ENCODE peak calls at places on chromosomes 16 and 17, in seven cellular contexts. M is DMS153; Q is lower leg skin; Z is MV-4-11; K is RPMI8226; B is naive thymus-derived CD4-positive, alpha-beta T cell; J is astrocyte of the cerebellum. G is an unnamed sample.

GRCh38 chr16:69188716-69189115 is 1.8 kb downstream of the SNTB2 start:
- DNase-seq in M (no peak), Q (no peak), Z (no peak), K (no peak), B (no peak), J (no peak), G (no peak)

GRCh38 chr17:55295411-55296170 is 30.8 kb downstream of the HLF start:
- DNase-seq in M (no peak), Q (no peak), Z (peak; percentile 7), K (peak; percentile 60), B (peak; percentile 42), J (peak; percentile 27), G (peak; percentile 7)

GRCh38 chr16:2515180-2515803 is 1.5 kb downstream of the ATP6V0C start:
- DNase-seq in M (no peak), Q (no peak), Z (peak; percentile 49), K (no peak), B (no peak), J (no peak), G (no peak)

GRCh38 chr17:37478187-37478586 is 11.5 kb upstream of the DUSP14 start:
- DNase-seq in M (no peak), Q (peak; percentile 93), Z (peak; percentile 41), K (no peak), B (no peak), J (no peak), G (no peak)

GRCh38 chr16:69626256-69626655 is 60.5 kb downstream of the NFAT5 start:
- DNase-seq in M (no peak), Q (no peak), Z (no peak), K (no peak), B (no peak), J (no peak), G (no peak)

GRCh38 chr16:78390070-78390469 is 290.6 kb downstream of the WWOX start:
- DNase-seq in M (no peak), Q (no peak), Z (peak; percentile 2), K (no peak), B (no peak), J (no peak), G (no peak)

GRCh38 chr16:11674818-11675560 is 6.7 kb downstream of the SNN start:
- DNase-seq in M (no peak), Q (no peak), Z (no peak), K (no peak), B (no peak), J (no peak), G (no peak)

GRCh38 chr16:50953266-50953665 is 197.8 kb downstream of the SALL1 start:
- DNase-seq in M (no peak), Q (no peak), Z (no peak), K (no peak), B (no peak), J (no peak), G (no peak)

GRCh38 chr16:28108590-28109247 is 45.2 kb upstream of the GSG1L start:
- DNase-seq in M (no peak), Q (no peak), Z (peak; percentile 71), K (no peak), B (no peak), J (no peak), G (no peak)

GRCh38 chr17:66655861-66656260 is 179.1 kb upstream of the CACNG5 start:
- DNase-seq in M (no peak), Q (no peak), Z (no peak), K (no peak), B (no peak), J (no peak), G (no peak)

GRCh38 chr17:4573682-4574081 is 10.6 kb upstream of the SMTNL2 start:
- DNase-seq in M (no peak), Q (no peak), Z (no peak), K (peak; percentile 67), B (no peak), J (no peak), G (no peak)

GRCh38 chr16:29007865-29008593 is 23.2 kb downstream of the LAT start:
- DNase-seq in M (no peak), Q (no peak), Z (peak; percentile 61), K (peak; percentile 78), B (peak; percentile 77), J (peak; percentile 19), G (peak; percentile 50)

GRCh38 chr17:10019941-10020403 is 114.9 kb upstream of the RCVRN start:
- DNase-seq in M (no peak), Q (no peak), Z (peak; percentile 59), K (peak; percentile 54), B (no peak), J (no peak), G (no peak)

GRCh38 chr17:61678339-61678738 is 87.3 kb upstream of the NACA2 start:
- DNase-seq in M (no peak), Q (no peak), Z (no peak), K (no peak), B (no peak), J (no peak), G (no peak)

GRCh38 chr17:18932360-18933055 is 19.5 kb upstream of the SLC5A10 start:
- DNase-seq in M (no peak), Q (no peak), Z (no peak), K (no peak), B (peak; percentile 33), J (no peak), G (no peak)

G was measured in AG04450.